ENCODE peak calls at places on chromosomes 12 and 14, in four cellular contexts. T is GM23248; O is uterus; B is effector memory CD4-positive, alpha-beta T cell. P is an unnamed sample.
A peak's percentile ranks its signal among the peaks of the same experiment; 100 is the strongest.

GRCh38 chr14:91387135-91387849 is 30.3 kb downstream of the CCDC88C start:
- DNase-seq in T (no peak), O (no peak), B (no peak), P (no peak)

GRCh38 chr14:30283822-30284446 is 275.0 kb upstream of the G2E3 start:
- DNase-seq in T (peak; percentile 58), O (no peak), B (no peak), P (no peak)

GRCh38 chr14:89720741-89721315 is 233.7 kb downstream of the EFCAB11 start:
- DNase-seq in T (no peak), O (peak; percentile 16), B (peak; percentile 65), P (peak; percentile 97)

GRCh38 chr14:57848353-57848752 is 17.5 kb downstream of the SLC35F4 start:
- DNase-seq in T (peak; percentile 83), O (no peak), B (no peak), P (no peak)

GRCh38 chr12:93563807-93564538 is 8.5 kb upstream of the SOCS2 start:
- DNase-seq in T (peak; percentile 44), O (no peak), B (no peak), P (peak; percentile 19)

GRCh38 chr14:70707138-70708038 is 65.7 kb downstream of the TTC9 start:
- DNase-seq in T (peak; percentile 68), O (no peak), B (no peak), P (no peak)

GRCh38 chr14:94888108-94888507 is 118.2 kb upstream of the GSC start:
- DNase-seq in T (no peak), O (no peak), B (no peak), P (no peak)

GRCh38 chr12:47156167-47156736 is 76.5 kb upstream of the AMIGO2 start:
- DNase-seq in T (peak; percentile 34), O (peak; percentile 31), B (no peak), P (no peak)

GRCh38 chr14:91888641-91889476 is 21.5 kb upstream of the TC2N start:
- DNase-seq in T (peak; percentile 39), O (no peak), B (no peak), P (no peak)

GRCh38 chr14:90900712-90901111 is 84.5 kb upstream of the TTC7B start:
- DNase-seq in T (peak; percentile 35), O (no peak), B (no peak), P (no peak)

GRCh38 chr12:116317139-116317538 is 39.6 kb upstream of the MED13L start:
- DNase-seq in T (no peak), O (no peak), B (no peak), P (no peak)

GRCh38 chr14:96056509-96057422 is 17.6 kb downstream of the C14orf132 start:
- DNase-seq in T (no peak), O (no peak), B (no peak), P (no peak)

GRCh38 chr14:67721851-67722250 is 20.2 kb downstream of the RDH12 start:
- DNase-seq in T (no peak), O (no peak), B (no peak), P (no peak)

GRCh38 chr14:49966304-49966809 is 73.5 kb downstream of the ARF6 start:
- DNase-seq in T (peak; percentile 57), O (no peak), B (no peak), P (no peak)

GRCh38 chr14:61648377-61648776 is 46.9 kb upstream of the HIF1A start:
- DNase-seq in T (no peak), O (no peak), B (no peak), P (no peak)

GRCh38 chr14:93648440-93649168 is 139.7 kb downstream of the PRIMA1 start:
- DNase-seq in T (peak; percentile 10), O (no peak), B (no peak), P (no peak)

GRCh38 chr12:120639771-120640721 is at the start of gene CABP1:
- DNase-seq in T (no peak), O (no peak), B (peak; percentile 38), P (peak; percentile 42)

GRCh38 chr12:6549379-6550151 is 6.3 kb downstream of the IFFO1 start:
- DNase-seq in T (no peak), O (no peak), B (no peak), P (no peak)

GRCh38 chr12:24360057-24360456 is 410.6 kb upstream of the SOX5 start:
- DNase-seq in T (no peak), O (no peak), B (no peak), P (no peak)

GRCh38 chr12:117571321-117571720 is 209.9 kb upstream of the NOS1 start:
- DNase-seq in T (no peak), O (no peak), B (no peak), P (no peak)

GRCh38 chr14:64502476-64503183 is 1.0 kb downstream of the ZBTB25 start:
- DNase-seq in T (no peak), O (peak; percentile 38), B (peak; percentile 2), P (peak; percentile 31)

GRCh38 chr12:119780786-119781434 is 96.2 kb downstream of the CIT start:
- DNase-seq in T (peak; percentile 59), O (peak; percentile 23), B (no peak), P (no peak)

GRCh38 chr12:27828196-27828595 is 48.2 kb upstream of the MANSC4 start:
- DNase-seq in T (peak; percentile 62), O (no peak), B (no peak), P (no peak)

GRCh38 chr14:22923746-22924145 is 4.8 kb upstream of the RBM23 start:
- DNase-seq in T (no peak), O (no peak), B (no peak), P (no peak)

GRCh38 chr12:77108707-77109106 is 43.3 kb upstream of the E2F7 start:
- DNase-seq in T (no peak), O (no peak), B (no peak), P (no peak)

GRCh38 chr12:121223283-121223946 is 13.5 kb downstream of the P2RX4 start:
- DNase-seq in T (no peak), O (no peak), B (no peak), P (no peak)

GRCh38 chr12:39112064-39112463 is 206.7 kb upstream of the CPNE8 start:
- DNase-seq in T (no peak), O (no peak), B (no peak), P (no peak)

GRCh38 chr12:98373019-98373554 is 142.3 kb upstream of the TMPO start:
- DNase-seq in T (peak; percentile 66), O (no peak), B (no peak), P (peak; percentile 41)

GRCh38 chr12:114218136-114218535 is 187.8 kb downstream of the TBX5 start:
- DNase-seq in T (peak; percentile 71), O (no peak), B (no peak), P (no peak)

GRCh38 chr14:32354716-32355115 is 25.6 kb downstream of the AKAP6 start:
- DNase-seq in T (no peak), O (no peak), B (no peak), P (no peak)

GRCh38 chr12:124527861-124528561 is 39.4 kb downstream of the NCOR2 start:
- DNase-seq in T (peak; percentile 81), O (no peak), B (no peak), P (no peak)

GRCh38 chr12:112305951-112306350 is 76.3 kb downstream of the HECTD4 start:
- DNase-seq in T (no peak), O (no peak), B (no peak), P (no peak)

GRCh38 chr12:101697930-101698781 is 716 bp downstream of the CHPT1 start:
- DNase-seq in T (peak; percentile 61), O (peak; percentile 46), B (no peak), P (peak; percentile 48)

GRCh38 chr12:131589966-131590365 is 120.9 kb upstream of the SFSWAP start:
- DNase-seq in T (no peak), O (no peak), B (no peak), P (no peak)

GRCh38 chr12:130713581-130713991 is 2.5 kb downstream of the RIMBP2 start:
- DNase-seq in T (peak; percentile 22), O (peak; percentile 18), B (no peak), P (no peak)

GRCh38 chr14:67311868-67312267 is 47.7 kb downstream of the ATP6V1D start:
- DNase-seq in T (no peak), O (no peak), B (no peak), P (no peak)

GRCh38 chr12:106416273-106416672 is 58.7 kb downstream of the POLR3B start:
- DNase-seq in T (no peak), O (no peak), B (no peak), P (no peak)

GRCh38 chr14:103923863-103924262 is 4.4 kb upstream of the TDRD9 start:
- DNase-seq in T (no peak), O (no peak), B (no peak), P (no peak)

GRCh38 chr12:122886851-122887816 is 8.8 kb downstream of the VPS37B start:
- DNase-seq in T (peak; percentile 56), O (no peak), B (no peak), P (no peak)

GRCh38 chr12:122889658-122890561 is 6.0 kb downstream of the VPS37B start:
- DNase-seq in T (no peak), O (no peak), B (no peak), P (no peak)

GRCh38 chr12:122888232-122888752 is 7.6 kb downstream of the VPS37B start:
- DNase-seq in T (peak; percentile 56), O (no peak), B (peak; percentile 46), P (peak; percentile 52)

GRCh38 chr12:122886161-122886560 is 9.8 kb downstream of the VPS37B start:
- DNase-seq in T (no peak), O (no peak), B (no peak), P (no peak)

GRCh38 chr12:122887817-122888212 is 8.1 kb downstream of the VPS37B start:
- DNase-seq in T (no peak), O (no peak), B (no peak), P (no peak)
- H3K27ac ChIP-seq in T (peak overlapping the region; percentile 54), O (peak overlapping the region; percentile 76), B (peak overlapping the region; percentile 72), P (peak overlapping the region; percentile 84)

GRCh38 chr14:65926935-65927700 is 514.6 kb downstream of the FUT8 start:
- DNase-seq in T (no peak), O (no peak), B (no peak), P (no peak)
- H3K27ac ChIP-seq in T (no peak overlapping the region), O (no peak overlapping the region), B (peak overlapping the region; percentile 46), P (peak overlapping the region; percentile 73)

DNA sequence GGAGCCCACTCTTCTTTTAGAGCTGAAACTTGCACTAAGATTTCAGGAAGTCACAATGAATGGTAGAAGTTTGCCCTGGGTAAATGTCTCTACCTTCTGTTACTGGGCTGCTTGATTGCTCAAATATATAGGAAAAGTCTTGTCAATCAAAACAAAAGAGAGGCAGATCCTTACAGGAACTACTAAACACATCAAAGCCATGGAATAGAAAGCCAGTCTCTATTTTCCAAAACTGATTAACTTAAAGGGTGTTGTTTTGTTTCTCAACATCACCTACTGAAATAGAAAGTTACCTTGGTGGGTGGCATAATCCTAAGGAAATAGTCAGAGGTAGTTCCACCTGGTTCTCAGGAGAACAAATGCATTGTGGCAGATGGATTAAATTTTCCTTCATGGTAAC is at the start of gene GPHB5:
- DNase-seq in T (no peak), O (no peak), B (no peak), P (no peak)
- H3K27ac ChIP-seq in T (no peak within 1 kb of the TSS), O (no peak within 1 kb of the TSS), B (no peak within 1 kb of the TSS), P (no peak within 1 kb of the TSS)

GRCh38 chr14:53193193-53193592 is 40.1 kb upstream of the DDHD1 start:
- DNase-seq in T (peak; percentile 38), O (no peak), B (no peak), P (no peak)
- H3K27ac ChIP-seq in T (no peak overlapping the region), O (no peak overlapping the region), B (no peak overlapping the region), P (no peak overlapping the region)

P was measured in CD4-positive, CD25-positive, alpha-beta regulatory T cell.